ENCODE peak calls at places on chromosomes 3 and 15, in seven cellular contexts. A is esophagus squamous epithelium; P is fibroblast of the aortic adventitia; O is astrocyte of the spinal cord; T is thoracic aorta; D is neural progenitor cell; J is CD8-positive, alpha-beta T cell. L is an unnamed sample.

GRCh38 chr15:74300057-74300620 is 64.0 kb downstream of the CCDC33 start:
- DNase-seq in A (no peak), P (no peak), O (no peak), T (no peak), D (peak; percentile 57), J (no peak), L (no peak)

GRCh38 chr3:165759041-165759440 is 78.2 kb downstream of the BCHE start:
- DNase-seq in A (no peak), P (no peak), O (no peak), T (no peak), D (no peak), J (no peak), L (no peak)

GRCh38 chr15:79170256-79170664 is 79.7 kb upstream of the RASGRF1 start:
- DNase-seq in A (no peak), P (peak; percentile 49), O (no peak), T (no peak), D (no peak), J (no peak), L (peak; percentile 40)

GRCh38 chr3:171711461-171711860 is 98.8 kb downstream of the PLD1 start:
- DNase-seq in A (no peak), P (no peak), O (no peak), T (no peak), D (no peak), J (no peak), L (no peak)

GRCh38 chr3:197802505-197803459 is 11.7 kb downstream of the LRCH3 start:
- DNase-seq in A (no peak), P (no peak), O (no peak), T (no peak), D (no peak), J (no peak), L (no peak)

GRCh38 chr3:50154840-50155490 is at the start of gene SEMA3F:
- DNase-seq in A (no peak), P (peak; percentile 51), O (peak; percentile 55), T (no peak), D (peak; percentile 93), J (peak; percentile 67), L (no peak)

GRCh38 chr15:38260077-38260476 is 7.4 kb downstream of the SPRED1 start:
- DNase-seq in A (no peak), P (no peak), O (no peak), T (no peak), D (peak; percentile 29), J (no peak), L (no peak)

GRCh38 chr3:39638286-39638685 is 170.8 kb downstream of the MOBP start:
- DNase-seq in A (no peak), P (no peak), O (no peak), T (no peak), D (no peak), J (no peak), L (no peak)

GRCh38 chr15:88704791-88705768 is 66.3 kb downstream of the ISG20 start:
- DNase-seq in A (no peak), P (peak; percentile 43), O (peak; percentile 33), T (peak; percentile 51), D (peak; percentile 62), J (no peak), L (no peak)

GRCh38 chr15:75182187-75183131 is 19.2 kb upstream of the C15orf39 start:
- DNase-seq in A (no peak), P (no peak), O (no peak), T (no peak), D (no peak), J (no peak), L (no peak)

GRCh38 chr15:68023307-68024101 is 30.6 kb upstream of the PIAS1 start:
- DNase-seq in A (no peak), P (no peak), O (no peak), T (no peak), D (no peak), J (no peak), L (no peak)

GRCh38 chr3:49747792-49748480 is 24.2 kb upstream of the GMPPB start:
- DNase-seq in A (no peak), P (peak; percentile 61), O (peak; percentile 87), T (no peak), D (no peak), J (no peak), L (no peak)

GRCh38 chr15:90845201-90845949 is 23.0 kb upstream of the FURIN start:
- DNase-seq in A (no peak), P (peak; percentile 79), O (peak; percentile 86), T (no peak), D (no peak), J (no peak), L (no peak)

GRCh38 chr15:89822951-89823701 is 8.5 kb upstream of the ANPEP start:
- DNase-seq in A (no peak), P (peak; percentile 73), O (peak; percentile 42), T (no peak), D (no peak), J (no peak), L (no peak)

GRCh38 chr15:32030795-32031194 is 480 bp downstream of the CHRNA7 start:
- DNase-seq in A (no peak), P (no peak), O (peak; percentile 2), T (no peak), D (peak; percentile 48), J (no peak), L (no peak)

GRCh38 chr15:89829161-89829560 is 14.5 kb upstream of the ANPEP start:
- DNase-seq in A (no peak), P (no peak), O (no peak), T (no peak), D (no peak), J (no peak), L (no peak)

GRCh38 chr15:52295421-52295991 is at the start of gene MYO5C:
- DNase-seq in A (no peak), P (no peak), O (peak; percentile 33), T (no peak), D (peak; percentile 87), J (no peak), L (no peak)

GRCh38 chr3:113409676-113410075 is 31.6 kb downstream of the CFAP44 start:
- DNase-seq in A (no peak), P (no peak), O (no peak), T (no peak), D (no peak), J (no peak), L (no peak)

GRCh38 chr3:120763601-120764000 is 21.1 kb downstream of the GTF2E1 start:
- DNase-seq in A (no peak), P (no peak), O (no peak), T (no peak), D (no peak), J (no peak), L (no peak)

GRCh38 chr15:82647045-82647834 is at the start of gene CPEB1:
- DNase-seq in A (no peak), P (peak; percentile 51), O (peak; percentile 5), T (no peak), D (peak; percentile 65), J (peak; percentile 47), L (no peak)

GRCh38 chr15:37206690-37207089 is 106.3 kb upstream of the MEIS2 start:
- DNase-seq in A (no peak), P (no peak), O (no peak), T (no peak), D (no peak), J (no peak), L (no peak)

GRCh38 chr15:65096481-65097385 is 18.3 kb downstream of the UBAP1L start:
- DNase-seq in A (no peak), P (no peak), O (peak; percentile 41), T (no peak), D (no peak), J (no peak), L (peak; percentile 28)

GRCh38 chr3:117600112-117600511 is 890.5 kb downstream of the TUSC7 start:
- DNase-seq in A (no peak), P (no peak), O (no peak), T (no peak), D (no peak), J (no peak), L (no peak)

GRCh38 chr3:149969110-149969944 is 1.4 kb downstream of the PFN2 start:
- DNase-seq in A (no peak), P (peak; percentile 90), O (peak; percentile 84), T (peak; percentile 22), D (peak; percentile 86), J (no peak), L (no peak)
- TF ChIP-seq CTCF in A (no peak), P (peak; percentile 15), O (peak; percentile 16), T (no peak), D (peak; percentile 37), J (no peak), L (peak; percentile 64)

DNA sequence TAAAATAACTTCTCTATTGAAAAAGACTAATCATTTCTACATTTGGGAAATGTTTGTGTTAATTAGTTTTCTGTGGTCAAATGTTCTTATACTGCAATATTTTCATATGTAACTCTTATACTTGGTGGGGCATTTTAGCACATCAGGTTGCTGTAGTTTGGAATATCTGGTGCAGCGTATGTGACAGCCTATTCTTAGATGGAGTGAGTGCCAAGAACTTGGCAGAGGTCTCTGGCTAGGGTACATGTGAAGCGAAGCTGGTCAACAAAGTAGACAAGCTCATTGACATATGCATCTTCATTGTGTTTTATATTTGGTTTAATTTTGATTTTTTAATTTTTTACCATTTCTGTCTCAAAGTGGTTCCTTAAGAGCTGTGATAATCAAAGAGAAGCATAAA is 53.2 kb downstream of the CHAC1 start:
- DNase-seq in A (no peak), P (no peak), O (no peak), T (no peak), D (no peak), J (no peak), L (no peak)
- TF ChIP-seq CTCF in A (no peak), P (no peak), O (no peak), T (no peak), D (no peak), J (no peak), L (no peak)

GRCh38 chr3:11168406-11168805 is 14.1 kb downstream of the HRH1 start:
- DNase-seq in A (no peak), P (no peak), O (no peak), T (no peak), D (no peak), J (no peak), L (no peak)

GRCh38 chr3:11168881-11169805 is 14.8 kb downstream of the HRH1 start:
- DNase-seq in A (no peak), P (no peak), O (peak; percentile 31), T (no peak), D (no peak), J (no peak), L (no peak)

GRCh38 chr3:11167590-11167989 is 13.3 kb downstream of the HRH1 start:
- DNase-seq in A (no peak), P (no peak), O (no peak), T (no peak), D (no peak), J (no peak), L (no peak)

GRCh38 chr3:11162401-11163345 is 8.4 kb downstream of the HRH1 start:
- DNase-seq in A (no peak), P (no peak), O (no peak), T (no peak), D (no peak), J (no peak), L (no peak)

DNA sequence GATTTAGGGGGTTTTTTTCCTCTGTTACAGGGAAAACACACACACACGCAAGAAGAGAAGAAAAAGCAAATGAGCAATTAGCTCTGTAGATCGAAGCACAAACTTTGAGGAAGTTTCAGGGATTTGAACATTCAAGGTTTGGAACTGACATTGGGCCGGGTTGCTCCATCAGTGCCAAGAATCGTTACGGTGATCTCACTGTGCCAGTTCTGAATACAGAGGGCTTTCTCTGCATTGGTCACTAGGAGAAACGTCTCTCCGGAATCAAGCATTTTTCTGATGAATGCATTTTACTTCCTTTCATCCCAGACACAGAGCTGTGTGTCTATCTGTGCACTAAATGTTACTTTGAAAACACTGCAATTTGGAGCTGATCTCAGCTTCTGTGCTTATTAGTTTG is 11.2 kb downstream of the HRH1 start:
- DNase-seq in A (no peak), P (no peak), O (no peak), T (no peak), D (no peak), J (no peak), L (no peak)
- TF ChIP-seq CTCF in A (no peak), P (no peak), O (no peak), T (no peak), D (no peak), J (no peak), L (no peak)

GRCh38 chr3:186600896-186601295 is 12.0 kb upstream of the AHSG start:
- DNase-seq in A (no peak), P (no peak), O (no peak), T (no peak), D (no peak), J (no peak), L (no peak)
- TF ChIP-seq CTCF in A (no peak), P (no peak), O (no peak), T (no peak), D (no peak), J (no peak), L (no peak)